ENCODE peak calls at places on chromosome 9, in nine cellular contexts. B, N, K, E, L, H, S, Q and A are unnamed samples.

GRCh38 chr9:113882636-113883164 is 6.6 kb downstream of the ZNF618 start:
- DNase-seq in B (no peak), N (no peak), K (no peak), E (no peak), L (no peak), H (no peak), S (no peak), Q (no peak), A (no peak)

GRCh38 chr9:121881920-121882500 is 211.1 kb downstream of the TTLL11 start:
- DNase-seq in B (no peak), N (no peak), K (no peak), E (no peak), L (no peak), H (no peak), S (no peak), Q (no peak), A (no peak)

GRCh38 chr9:28073278-28073677 is 500.0 kb upstream of the C9orf72 start:
- DNase-seq in B (peak; percentile 38), N (no peak), K (no peak), E (peak; percentile 75), L (peak; percentile 2), H (peak; percentile 43), S (no peak), Q (peak; percentile 45), A (no peak)

GRCh38 chr9:134735441-134736175 is 94.0 kb downstream of the COL5A1 start:
- DNase-seq in B (no peak), N (peak; percentile 79), K (peak; percentile 66), E (no peak), L (no peak), H (no peak), S (no peak), Q (no peak), A (no peak)

GRCh38 chr9:81028504-81028903 is 660.8 kb downstream of the TLE1 start:
- DNase-seq in B (no peak), N (no peak), K (no peak), E (peak; percentile 95), L (peak; percentile 93), H (peak; percentile 39), S (no peak), Q (peak; percentile 99), A (no peak)

GRCh38 chr9:136316896-136317676 is 10.3 kb upstream of the GPSM1 start:
- DNase-seq in B (no peak), N (no peak), K (no peak), E (no peak), L (no peak), H (no peak), S (no peak), Q (no peak), A (no peak)

GRCh38 chr9:128254855-128255759 is 20.7 kb downstream of the GOLGA2 start:
- DNase-seq in B (peak; percentile 67), N (peak; percentile 62), K (peak; percentile 72), E (peak; percentile 43), L (peak; percentile 56), H (peak; percentile 62), S (no peak), Q (peak; percentile 62), A (peak; percentile 62)

GRCh38 chr9:134320195-134320885 is 5.9 kb upstream of the RXRA start:
- DNase-seq in B (no peak), N (peak; percentile 12), K (no peak), E (no peak), L (no peak), H (no peak), S (no peak), Q (no peak), A (no peak)

GRCh38 chr9:1708215-1708614 is 306.9 kb upstream of the SMARCA2 start:
- DNase-seq in B (no peak), N (no peak), K (no peak), E (no peak), L (no peak), H (no peak), S (no peak), Q (no peak), A (no peak)

GRCh38 chr9:3980771-3981170 is 319.1 kb downstream of the GLIS3 start:
- DNase-seq in B (peak; percentile 43), N (no peak), K (no peak), E (peak; percentile 57), L (no peak), H (no peak), S (no peak), Q (no peak), A (no peak)

GRCh38 chr9:18759836-18760235 is 273.2 kb downstream of the SAXO1 start:
- DNase-seq in B (no peak), N (no peak), K (no peak), E (no peak), L (no peak), H (no peak), S (no peak), Q (no peak), A (no peak)

GRCh38 chr9:71353723-71354122 is 232.3 kb upstream of the TRPM3 start:
- DNase-seq in B (no peak), N (no peak), K (no peak), E (peak; percentile 23), L (peak; percentile 23), H (no peak), S (no peak), Q (no peak), A (no peak)

GRCh38 chr9:137355445-137356365 is 53.6 kb upstream of the NRARP start:
- DNase-seq in B (no peak), N (no peak), K (no peak), E (no peak), L (no peak), H (no peak), S (no peak), Q (no peak), A (no peak)

GRCh38 chr9:127344373-127344995 is 52.5 kb upstream of the SLC2A8 start:
- DNase-seq in B (no peak), N (no peak), K (no peak), E (peak; percentile 78), L (peak; percentile 36), H (no peak), S (no peak), Q (no peak), A (no peak)

GRCh38 chr9:117720987-117721386 is 16.8 kb downstream of the TLR4 start:
- DNase-seq in B (no peak), N (no peak), K (no peak), E (no peak), L (no peak), H (no peak), S (no peak), Q (no peak), A (no peak)

GRCh38 chr9:122228906-122229837 is at the start of gene LHX6:
- DNase-seq in B (no peak), N (peak; percentile 49), K (no peak), E (peak; percentile 22), L (peak; percentile 64), H (no peak), S (no peak), Q (peak; percentile 47), A (no peak)